ENCODE peak calls at places on chromosomes 3 and 15, in seven cellular contexts. U is pancreas; K is AG04450; Z is choroid plexus epithelial cell; G is psoas muscle; Q is CD8-positive, alpha-beta T cell; E is fibroblast of pulmonary artery. A is an unnamed sample.

GRCh38 chr15:69704229-69704628 is 251.6 kb downstream of the RPLP1 start:
- DNase-seq in U (no peak), K (no peak), Z (peak; percentile 15), G (no peak), Q (no peak), E (no peak), A (no peak)

GRCh38 chr3:188860147-188860546 is 311.6 kb upstream of the TPRG1 start:
- DNase-seq in U (no peak), K (no peak), Z (peak; percentile 32), G (no peak), Q (no peak), E (peak; percentile 50), A (no peak)

GRCh38 chr3:83039422-83039821 is 1278.0 kb upstream of the GBE1 start:
- DNase-seq in U (no peak), K (no peak), Z (peak; percentile 78), G (no peak), Q (no peak), E (no peak), A (no peak)

GRCh38 chr3:46892285-46893145 is 15.0 kb downstream of the PTH1R start:
- DNase-seq in U (peak; percentile 70), K (peak; percentile 8), Z (peak; percentile 30), G (peak; percentile 83), Q (no peak), E (peak; percentile 46), A (no peak)

GRCh38 chr15:49225572-49226281 is 55.7 kb downstream of the GALK2 start:
- DNase-seq in U (no peak), K (no peak), Z (peak; percentile 76), G (no peak), Q (no peak), E (peak; percentile 67), A (no peak)

GRCh38 chr15:32823750-32824149 is 105.9 kb downstream of the GREM1 start:
- DNase-seq in U (no peak), K (no peak), Z (no peak), G (no peak), Q (no peak), E (no peak), A (no peak)

GRCh38 chr3:54951405-54951804 is 23.5 kb upstream of the LRTM1 start:
- DNase-seq in U (peak; percentile 37), K (peak; percentile 83), Z (peak; percentile 94), G (peak; percentile 92), Q (no peak), E (peak; percentile 90), A (no peak)

GRCh38 chr3:127286571-127287140 is 1.2 kb downstream of the PRR20G start:
- DNase-seq in U (no peak), K (no peak), Z (peak; percentile 1), G (no peak), Q (no peak), E (no peak), A (no peak)

GRCh38 chr3:52429779-52430415 is 15.0 kb downstream of the SEMA3G start:
- DNase-seq in U (no peak), K (no peak), Z (no peak), G (no peak), Q (no peak), E (peak; percentile 32), A (no peak)

GRCh38 chr15:76209948-76210347 is 101.3 kb downstream of the ETFA start:
- DNase-seq in U (no peak), K (no peak), Z (no peak), G (no peak), Q (no peak), E (peak; percentile 12), A (no peak)

GRCh38 chr3:156491192-156491591 is 63.7 kb downstream of the SSR3 start:
- DNase-seq in U (no peak), K (no peak), Z (no peak), G (no peak), Q (no peak), E (no peak), A (no peak)

GRCh38 chr3:37243811-37244748 is 69.7 kb upstream of the LRRFIP2 start:
- DNase-seq in U (peak; percentile 77), K (no peak), Z (peak; percentile 69), G (peak; percentile 95), Q (peak; percentile 11), E (peak; percentile 69), A (no peak)

GRCh38 chr15:65583701-65584100 is 27.2 kb downstream of the INTS14 start:
- DNase-seq in U (no peak), K (no peak), Z (peak; percentile 86), G (no peak), Q (peak; percentile 31), E (peak; percentile 67), A (peak; percentile 24)

GRCh38 chr15:94175420-94175819 is 55.9 kb upstream of the MCTP2 start:
- DNase-seq in U (no peak), K (no peak), Z (no peak), G (no peak), Q (no peak), E (no peak), A (no peak)

GRCh38 chr3:170330366-170330765 is 27.1 kb upstream of the SKIL start:
- DNase-seq in U (no peak), K (no peak), Z (peak; percentile 31), G (no peak), Q (no peak), E (peak; percentile 48), A (no peak)

GRCh38 chr3:60652829-60653228 is 598.4 kb downstream of the FHIT start:
- DNase-seq in U (no peak), K (no peak), Z (no peak), G (no peak), Q (no peak), E (no peak), A (no peak)

GRCh38 chr3:99895706-99896441 is 78.2 kb downstream of the CMSS1 start:
- DNase-seq in U (no peak), K (peak; percentile 62), Z (peak; percentile 88), G (no peak), Q (no peak), E (peak; percentile 81), A (no peak)

GRCh38 chr3:43046583-43046982 is 59.3 kb downstream of the POMGNT2 start:
- DNase-seq in U (no peak), K (no peak), Z (no peak), G (no peak), Q (no peak), E (no peak), A (no peak)

GRCh38 chr15:38070778-38071177 is 136.3 kb downstream of the TMCO5A start:
- DNase-seq in U (no peak), K (no peak), Z (no peak), G (no peak), Q (no peak), E (no peak), A (no peak)

GRCh38 chr3:172708905-172709775 is 1.7 kb downstream of the NCEH1 start:
- DNase-seq in U (no peak), K (no peak), Z (no peak), G (no peak), Q (no peak), E (peak; percentile 40), A (no peak)

GRCh38 chr3:50600841-50601591 is 10.6 kb downstream of the CISH start:
- DNase-seq in U (peak; percentile 100), K (peak; percentile 89), Z (peak; percentile 98), G (peak; percentile 98), Q (peak; percentile 50), E (peak; percentile 99), A (no peak)
- TF ChIP-seq CTCF in U (no peak), K (no peak), Z (no peak), G (no peak), Q (no peak), E (no peak), A (no peak)

GRCh38 chr3:32459474-32459873 is 43.2 kb downstream of the CMTM6 start:
- DNase-seq in U (no peak), K (no peak), Z (no peak), G (no peak), Q (no peak), E (no peak), A (no peak)
- H3K4me3 ChIP-seq in U (no peak overlapping the region), K (no peak overlapping the region), Z (no peak overlapping the region), G (no peak overlapping the region), Q (peak overlapping the region; percentile 26), E (no peak overlapping the region), A (no peak overlapping the region)

GRCh38 chr3:152474585-152474984 is 205.9 kb downstream of the MBNL1 start:
- DNase-seq in U (no peak), K (no peak), Z (peak; percentile 97), G (no peak), Q (no peak), E (peak; percentile 94), A (peak; percentile 72)
- TF ChIP-seq CTCF in U (peak; percentile 23), K (peak; percentile 61), Z (peak; percentile 84), G (peak; percentile 37), Q (no peak), E (peak; percentile 82), A (peak; percentile 56)

GRCh38 chr3:195771651-195772300 is 40.0 kb downstream of the MUC4 start:
- DNase-seq in U (no peak), K (no peak), Z (no peak), G (no peak), Q (no peak), E (no peak), A (no peak)
- H3K4me3 ChIP-seq in U (no peak overlapping the region), K (no peak overlapping the region), Z (no peak overlapping the region), G (no peak overlapping the region), Q (no peak overlapping the region), E (no peak overlapping the region), A (no peak overlapping the region)

GRCh38 chr3:107429330-107430181 is 52.3 kb downstream of the CCDC54 start:
- DNase-seq in U (peak; percentile 49), K (peak; percentile 70), Z (peak; percentile 94), G (peak; percentile 83), Q (peak; percentile 40), E (peak; percentile 93), A (no peak)
- TF ChIP-seq CTCF in U (peak; percentile 59), K (peak; percentile 91), Z (peak; percentile 91), G (peak; percentile 83), Q (peak; percentile 77), E (peak; percentile 83), A (peak; percentile 84)

GRCh38 chr3:12294885-12295580 is 6.2 kb downstream of the PPARG start:
- DNase-seq in U (no peak), K (peak; percentile 69), Z (peak; percentile 94), G (no peak), Q (no peak), E (peak; percentile 73), A (no peak)
- H3K4me3 ChIP-seq in U (no peak overlapping the region), K (no peak overlapping the region), Z (no peak overlapping the region), G (no peak overlapping the region), Q (no peak overlapping the region), E (no peak overlapping the region), A (no peak overlapping the region)

A was measured in GM12864.